ENCODE peak calls at places on chromosomes 13 and 19, in four cellular contexts. P is HepG2, M is K562, A is H1. C is an unnamed sample.
A peak's percentile ranks its signal among the peaks of the same experiment; 100 is the strongest.

GRCh38 chr19:29404951-29405727 is 120.7 kb upstream of the VSTM2B start:
- DNase-seq in P (no peak), M (no peak), A (peak; percentile 38), C (no peak)

GRCh38 chr19:40907968-40908735 is 26.1 kb upstream of the CYP2A7 start:
- DNase-seq in A (no peak), P (no peak), M (peak; percentile 79), C (no peak)

GRCh38 chr13:98285852-98286594 is 109.0 kb upstream of the RNF113B start:
- DNase-seq in P (no peak), A (no peak), M (no peak), C (no peak)

GRCh38 chr19:35773020-35773809 is 2.1 kb upstream of the ARHGAP33 start:
- DNase-seq in P (no peak), M (no peak), A (no peak), C (no peak)

GRCh38 chr19:21850636-21851255 is 14.8 kb upstream of the ZNF43 start:
- DNase-seq in M (no peak), P (no peak), A (no peak), C (no peak)

GRCh38 chr19:1223018-1223855 is 14.6 kb downstream of the CBARP start:
- DNase-seq in A (no peak), M (peak; percentile 55), P (no peak), C (no peak)

GRCh38 chr19:23183251-23183650 is 66.4 kb downstream of the ZNF730 start:
- DNase-seq in A (no peak), M (peak; percentile 14), P (no peak), C (no peak)

GRCh38 chr13:110640591-110641029 is 25.3 kb downstream of the NAXD start:
- DNase-seq in A (no peak), M (no peak), P (no peak), C (no peak)

GRCh38 chr13:28498481-28499115 is 3.7 kb upstream of the FLT1 start:
- DNase-seq in A (no peak), P (no peak), M (no peak), C (no peak)

GRCh38 chr19:6138066-6138465 is 2.6 kb downstream of the ACSBG2 start:
- DNase-seq in M (no peak), P (no peak), A (no peak), C (no peak)

GRCh38 chr19:42132030-42132628 is at the start of gene POU2F2:
- DNase-seq in A (no peak), M (peak; percentile 40), P (no peak), C (peak; percentile 41)

GRCh38 chr13:97142452-97142851 is 79.7 kb upstream of the MBNL2 start:
- DNase-seq in M (peak; percentile 19), A (no peak), P (peak; percentile 30), C (no peak)

GRCh38 chr13:79937311-79938243 is 403.3 kb downstream of the SPRY2 start:
- DNase-seq in A (no peak), M (no peak), P (no peak), C (no peak)

GRCh38 chr19:53463263-53463662 is 4.3 kb upstream of the ZNF813 start:
- DNase-seq in P (no peak), M (peak; percentile 63), A (peak; percentile 80), C (no peak)

GRCh38 chr19:15324791-15325519 is 7.4 kb downstream of the BRD4 start:
- DNase-seq in P (no peak), A (no peak), M (no peak), C (no peak)

GRCh38 chr19:45187421-45188100 is 9.0 kb downstream of the BLOC1S3 start:
- DNase-seq in M (peak; percentile 65), A (no peak), P (peak; percentile 49), C (no peak)

GRCh38 chr19:13010038-13010991 is 15.0 kb downstream of the NFIX start:
- DNase-seq in M (peak; percentile 9), A (no peak), P (no peak), C (no peak)

GRCh38 chr19:48445256-48445605 is 552 bp upstream of the GRWD1 start:
- DNase-seq in P (peak; percentile 82), A (no peak), M (peak; percentile 79), C (no peak)

GRCh38 chr19:49786432-49786831 is 19.6 kb downstream of the AP2A1 start:
- DNase-seq in P (no peak), A (no peak), M (peak; percentile 51), C (no peak)

GRCh38 chr13:39415403-39415802 is 187.6 kb downstream of the LHFPL6 start:
- DNase-seq in P (no peak), M (no peak), A (no peak), C (no peak)

GRCh38 chr13:34391071-34391470 is 551.0 kb upstream of the NBEA start:
- DNase-seq in M (no peak), P (no peak), A (no peak), C (no peak)

GRCh38 chr19:58543826-58544590 is at the start of gene TRIM28:
- DNase-seq in M (peak; percentile 100), P (peak; percentile 96), A (peak; percentile 91), C (peak; percentile 96)

GRCh38 chr13:104086759-104087158 is 1020.5 kb upstream of the SLC10A2 start:
- DNase-seq in M (no peak), A (no peak), P (no peak), C (no peak)

GRCh38 chr19:38321646-38322323 is 2.1 kb downstream of the KCNK6 start:
- DNase-seq in M (no peak), A (no peak), P (no peak), C (no peak)

GRCh38 chr13:37966266-37966665 is 96.7 kb upstream of the TRPC4 start:
- DNase-seq in M (no peak), A (no peak), P (no peak), C (no peak)

GRCh38 chr19:31325342-31325741 is 23.9 kb downstream of the TSHZ3 start:
- DNase-seq in P (no peak), M (no peak), A (no peak), C (no peak)

GRCh38 chr13:106619688-106620555 is 52.0 kb upstream of the ARGLU1 start:
- DNase-seq in M (peak; percentile 45), P (peak; percentile 40), A (peak; percentile 17), C (peak; percentile 2)

GRCh38 chr19:29837448-29837961 is 25.7 kb downstream of the CCNE1 start:
- DNase-seq in P (no peak), A (no peak), M (no peak), C (peak; percentile 84)

GRCh38 chr19:41906271-41906670 is 22.0 kb downstream of the ERFL start:
- DNase-seq in M (no peak), A (no peak), P (no peak), C (no peak)

GRCh38 chr13:59659981-59660380 is 503.7 kb downstream of the DIAPH3 start:
- DNase-seq in M (no peak), A (no peak), P (no peak), C (no peak)

GRCh38 chr19:44685877-44686276 is 13.1 kb upstream of the CEACAM16 start:
- DNase-seq in M (no peak), P (no peak), A (no peak), C (no peak)

GRCh38 chr13:48412881-48413351 is at the start of gene LPAR6:
- DNase-seq in A (no peak), M (no peak), P (peak; percentile 95), C (no peak)

GRCh38 chr19:36257512-36257876 is 42.6 kb downstream of the ZNF146 start:
- DNase-seq in P (no peak), A (no peak), M (no peak), C (no peak)

GRCh38 chr13:65932587-65933239 is 1297.4 kb downstream of the PCDH9 start:
- DNase-seq in P (no peak), A (no peak), M (no peak), C (no peak)

GRCh38 chr13:65929436-65929835 is 1300.7 kb downstream of the PCDH9 start:
- DNase-seq in A (no peak), M (no peak), P (no peak), C (no peak)

GRCh38 chr13:65921933-65922332 is 1308.2 kb downstream of the PCDH9 start:
- DNase-seq in M (no peak), P (no peak), A (no peak), C (no peak)

GRCh38 chr13:65932013-65932412 is 1298.1 kb downstream of the PCDH9 start:
- DNase-seq in A (no peak), P (no peak), M (no peak), C (no peak)

DNA sequence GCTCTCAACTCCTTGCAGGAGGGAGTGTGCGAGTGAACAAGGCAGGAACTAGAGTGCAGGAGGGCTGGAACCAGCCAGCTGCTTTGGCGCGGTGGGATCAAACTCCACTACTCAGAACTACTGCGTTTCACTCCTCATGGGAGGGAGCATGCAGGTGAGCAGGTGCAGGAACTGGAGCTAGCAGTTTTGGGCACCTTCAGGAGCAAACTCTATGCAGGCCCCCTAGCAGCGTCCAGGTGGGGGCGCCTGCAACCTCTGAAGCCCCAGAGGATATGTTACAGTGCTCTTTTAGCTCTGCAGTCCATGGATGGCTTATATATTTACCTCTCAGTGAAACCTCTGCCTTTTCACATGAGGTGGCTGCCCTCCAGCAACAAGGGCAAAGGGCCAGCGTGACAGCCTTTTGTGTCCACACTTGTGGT is 1303.4 kb downstream of the PCDH9 start:
- DNase-seq in M (no peak), A (peak; percentile 29), P (peak; percentile 2), C (no peak)
- TF ChIP-seq GABPA in M (no peak), A (no peak), P (no peak), C (no peak)

DNA sequence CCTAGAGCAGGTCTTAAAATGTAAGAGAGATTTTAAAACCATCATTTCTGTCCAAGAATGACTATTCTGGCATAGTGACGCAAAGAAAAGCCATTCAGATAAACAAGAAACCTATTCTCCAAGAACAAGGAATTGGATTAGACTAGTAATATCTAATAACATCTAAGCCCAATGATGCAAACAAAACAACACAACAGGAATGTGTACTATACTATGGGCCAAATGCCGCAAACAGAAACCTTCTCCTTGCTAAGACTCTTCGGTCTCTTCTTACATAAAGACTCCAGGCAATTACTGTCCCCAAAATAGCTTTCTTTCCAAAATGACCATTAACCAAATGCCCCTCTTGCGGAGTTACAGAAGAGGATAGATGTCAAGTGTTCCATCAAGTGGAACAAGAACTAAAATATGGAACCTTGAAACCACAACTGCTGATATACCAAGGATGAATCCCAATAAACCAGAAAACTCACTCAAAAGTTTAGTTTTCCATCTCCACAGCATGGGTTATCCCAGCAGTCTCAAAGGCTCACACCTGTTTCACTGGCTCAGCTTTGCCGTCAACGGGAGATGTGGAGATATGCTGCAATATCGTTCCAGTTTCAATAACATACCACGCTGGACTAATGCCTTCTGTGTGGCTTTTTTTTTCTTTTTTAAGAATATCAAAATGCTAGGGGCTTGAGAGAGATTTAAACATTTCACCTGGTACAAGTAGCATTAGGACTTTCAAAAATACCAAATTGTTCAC is 76.2 kb downstream of the FOXO1 start:
- DNase-seq in A (no peak), M (no peak), P (no peak), C (no peak)
- H3K4me3 ChIP-seq in A (no peak overlapping the region), M (no peak overlapping the region), P (no peak overlapping the region), C (peak overlapping the region; percentile 13)

DNA sequence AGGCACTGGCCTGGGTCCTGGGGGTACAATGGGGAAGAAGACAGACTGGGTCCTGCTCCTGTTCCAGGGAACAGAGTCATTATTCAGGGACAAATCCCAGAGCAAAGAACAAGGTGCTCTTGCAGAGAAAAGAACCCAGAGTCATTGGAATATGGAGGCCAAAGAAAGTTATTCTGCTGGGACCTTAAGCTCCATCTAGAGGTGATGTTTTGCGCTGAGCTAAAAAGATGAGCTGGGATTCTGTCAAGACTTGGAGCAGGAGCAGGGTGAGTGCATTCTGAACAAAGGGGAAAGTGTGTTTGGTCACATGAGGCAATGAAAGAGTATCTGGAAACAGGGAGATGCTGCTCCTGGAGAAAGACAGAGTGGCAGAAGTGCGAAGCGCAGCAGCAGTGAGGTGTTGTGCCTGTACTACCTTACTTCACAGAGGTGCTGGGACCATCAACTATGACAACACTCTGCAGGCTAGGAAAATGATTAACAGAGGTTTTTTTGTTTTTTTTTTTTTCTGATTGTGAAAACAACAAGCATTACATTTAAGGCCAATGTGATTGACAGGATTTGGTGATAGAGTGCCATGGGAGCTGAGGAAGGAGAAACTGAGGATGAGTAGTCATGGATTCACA is 95.3 kb upstream of the TNFSF11 start:
- DNase-seq in A (no peak), P (no peak), M (no peak), C (no peak)
- TF ChIP-seq ATF3 in A (no peak), P (no peak), M (no peak), C (no peak)

GRCh38 chr13:26390203-26390602 is 136.3 kb downstream of the CDK8 start:
- DNase-seq in M (no peak), P (no peak), A (no peak), C (no peak)
- TF ChIP-seq GABPA in M (no peak), P (no peak), A (no peak), C (no peak)